ENCODE peak calls at places on chromosomes 12 and 14, in six cellular contexts. J is Right ventricle myocardium superior, H is naive B cell, O is NCI-H524, N is progenitor cell of endocrine pancreas, Z is astrocyte of the cerebellum. C is an unnamed sample.

GRCh38 chr14:84483072-84483410 is 1046.9 kb upstream of the FLRT2 start:
- DNase-seq in Z (no peak), H (no peak), J (no peak), O (no peak), N (no peak), C (no peak)

GRCh38 chr12:100020370-100020769 is 35.6 kb upstream of the ANKS1B start:
- DNase-seq in O (peak), N (no peak), Z (no peak), J (no peak), H (no peak), C (no peak)

GRCh38 chr14:103723176-103724081 is 7.8 kb downstream of the ZFYVE21 start:
- DNase-seq in O (no peak), H (no peak), Z (no peak), N (no peak), J (no peak), C (no peak)

GRCh38 chr12:94674835-94675234 is 24.5 kb upstream of the TMCC3 start:
- DNase-seq in H (no peak), Z (no peak), N (no peak), O (no peak), J (peak), C (no peak)

GRCh38 chr12:23950775-23951391 is 1.4 kb upstream of the SOX5 start:
- DNase-seq in H (no peak), Z (no peak), O (no peak), J (peak), N (peak), C (peak)

GRCh38 chr14:60093606-60094005 is 1.9 kb downstream of the PCNX4 start:
- DNase-seq in J (no peak), H (no peak), N (no peak), O (no peak), Z (no peak), C (peak)

GRCh38 chr12:90978117-90978770 is 23.3 kb upstream of the CCER1 start:
- DNase-seq in J (no peak), H (no peak), O (peak), N (no peak), Z (peak), C (peak)

GRCh38 chr12:91406920-91407341 is 224.3 kb upstream of the DCN start:
- DNase-seq in N (no peak), Z (no peak), H (no peak), J (no peak), O (no peak), C (no peak)

GRCh38 chr12:52907092-52907810 is 2.4 kb upstream of the KRT8 start:
- DNase-seq in Z (no peak), O (no peak), J (no peak), H (no peak), N (no peak), C (peak)

GRCh38 chr12:53938276-53939140 is at the start of gene HOXC13:
- DNase-seq in N (peak), O (peak), Z (no peak), J (no peak), H (no peak), C (peak)

GRCh38 chr14:67555518-67556090 is 22.5 kb downstream of the PLEKHH1 start:
- DNase-seq in J (no peak), N (no peak), H (no peak), Z (no peak), O (peak), C (no peak)

GRCh38 chr12:92845320-92845719 is 83.8 kb downstream of the EEA1 start:
- DNase-seq in Z (no peak), H (no peak), N (no peak), J (no peak), O (no peak), C (no peak)

GRCh38 chr12:34346372-34347034 is 324.2 kb downstream of the ALG10 start:
- DNase-seq in N (no peak), H (no peak), J (no peak), O (no peak), Z (no peak), C (no peak)

GRCh38 chr14:105075364-105076295 is 10.4 kb upstream of the GPR132 start:
- DNase-seq in H (peak), O (peak), N (no peak), Z (no peak), J (peak), C (peak)

GRCh38 chr14:35159742-35160409 is 37.5 kb downstream of the PRORP start:
- DNase-seq in J (no peak), H (no peak), N (no peak), Z (peak), O (no peak), C (no peak)

GRCh38 chr12:102376251-102376747 is 104.1 kb downstream of the IGF1 start:
- DNase-seq in N (no peak), Z (no peak), O (no peak), H (no peak), J (no peak), C (no peak)